ENCODE peak calls at places on chromosomes 3 and 15, in six cellular contexts. J is heart left ventricle, C is left ventricle myocardium inferior, P is HCT116, E is adrenal gland, G is aorta. I is an unnamed sample. For H3K4me1 and H3K36me3, the result is how much of the 10 kb centered on the place peaks cover.

GRCh38 chr15:69338535-69339213 is 40.0 kb downstream of the PAQR5 start:
- DNase-seq in E (no peak), P (peak), J (no peak), G (no peak), C (no peak), I (no peak)

GRCh38 chr15:95249524-95249923 is 1018.2 kb downstream of the MCTP2 start:
- DNase-seq in G (no peak), E (no peak), J (no peak), C (no peak), P (no peak), I (no peak)

GRCh38 chr15:28456476-28457395 is 76.0 kb downstream of the GOLGA8G start:
- DNase-seq in P (no peak), G (peak), C (no peak), E (no peak), J (peak), I (no peak)

GRCh38 chr15:69125236-69125635 is 35.2 kb upstream of the GLCE start:
- DNase-seq in E (no peak), G (no peak), C (no peak), P (no peak), J (no peak), I (no peak)

GRCh38 chr15:89926158-89926557 is 13.4 kb upstream of the ARPIN start:
- DNase-seq in E (no peak), C (no peak), J (no peak), P (no peak), G (no peak), I (no peak)

GRCh38 chr3:33006571-33007286 is 55.3 kb downstream of the CCR4 start:
- DNase-seq in G (no peak), C (no peak), P (no peak), E (no peak), J (no peak), I (no peak)

GRCh38 chr3:186515115-186515514 is 29.1 kb downstream of the CRYGS start:
- DNase-seq in J (no peak), C (no peak), P (no peak), G (no peak), E (no peak), I (no peak)

GRCh38 chr15:51403072-51403878 is 61.8 kb downstream of the GLDN start:
- DNase-seq in P (peak), J (no peak), E (no peak), C (no peak), G (no peak), I (no peak)

GRCh38 chr3:37223084-37223975 is 48.9 kb upstream of the LRRFIP2 start:
- DNase-seq in C (no peak), J (no peak), P (no peak), G (no peak), E (no peak), I (no peak)

GRCh38 chr15:52862657-52863056 is 72.5 kb upstream of the ONECUT1 start:
- DNase-seq in G (no peak), C (no peak), E (no peak), P (no peak), J (no peak), I (no peak)

GRCh38 chr3:64852738-64853137 is 164.9 kb upstream of the ADAMTS9 start:
- DNase-seq in C (no peak), J (no peak), P (no peak), E (no peak), G (no peak), I (no peak)

GRCh38 chr15:44066211-44066827 is 128.8 kb downstream of the FRMD5 start:
- DNase-seq in J (peak), C (no peak), G (no peak), E (peak), P (peak), I (peak)

GRCh38 chr3:139642981-139643380 is 34.8 kb downstream of the NMNAT3 start:
- DNase-seq in G (no peak), J (no peak), E (no peak), C (no peak), P (no peak), I (no peak)

GRCh38 chr15:41774873-41775417 is 661 bp downstream of the MAPKBP1 start:
- DNase-seq in C (no peak), E (no peak), J (no peak), G (no peak), P (no peak), I (no peak)

GRCh38 chr3:106518516-106518915 is 649.7 kb upstream of the CBLB start:
- DNase-seq in G (no peak), C (no peak), P (no peak), E (no peak), J (no peak), I (peak)

GRCh38 chr3:186784820-186785516 is 1.6 kb downstream of the EIF4A2 start:
- DNase-seq in G (no peak), J (no peak), E (no peak), P (no peak), C (no peak), I (no peak)

GRCh38 chr3:30527720-30528119 is 78.7 kb upstream of the TGFBR2 start:
- DNase-seq in G (no peak), E (no peak), C (no peak), P (no peak), J (no peak), I (no peak)

GRCh38 chr3:187616307-187616939 is 53.8 kb downstream of the SST start:
- DNase-seq in P (peak), E (peak), C (no peak), J (no peak), G (no peak), I (peak)

GRCh38 chr3:84974347-84974746 is 15.6 kb downstream of the CADM2 start:
- DNase-seq in J (no peak), E (no peak), C (no peak), P (no peak), G (no peak), I (no peak)

GRCh38 chr3:13234155-13234505 is 160.9 kb upstream of the IQSEC1 start:
- DNase-seq in J (no peak), C (no peak), E (no peak), P (no peak), G (no peak), I (no peak)

GRCh38 chr3:16290007-16290826 is 25.2 kb downstream of the OXNAD1 start:
- DNase-seq in C (no peak), J (peak), E (peak), P (peak), G (no peak), I (peak)

GRCh38 chr3:31562525-31562924 is 29.8 kb downstream of the STT3B start:
- DNase-seq in C (peak), G (no peak), P (no peak), E (no peak), J (no peak), I (no peak)

GRCh38 chr15:69735126-69735525 is 282.5 kb downstream of the RPLP1 start:
- DNase-seq in J (no peak), P (no peak), C (no peak), G (no peak), E (no peak), I (peak)

GRCh38 chr15:85706779-85707518 is 87.8 kb downstream of the KLHL25 start:
- DNase-seq in C (no peak), G (no peak), P (no peak), E (peak), J (peak), I (peak)

GRCh38 chr3:184334470-184335158 is 2.8 kb upstream of the FAM131A start:
- DNase-seq in E (peak), G (no peak), C (no peak), P (no peak), J (peak), I (peak)

GRCh38 chr3:23728651-23729117 is 77.1 kb upstream of the UBE2E1 start:
- DNase-seq in P (no peak), J (no peak), G (no peak), C (no peak), E (no peak), I (peak)

GRCh38 chr3:122085666-122086065 is 30.5 kb downstream of the CD86 start:
- DNase-seq in J (no peak), C (no peak), E (no peak), P (no peak), G (no peak), I (no peak)

GRCh38 chr3:49714728-49715550 is 4.5 kb downstream of the AMIGO3 start:
- DNase-seq in J (no peak), C (no peak), E (no peak), P (no peak), G (peak), I (no peak)

GRCh38 chr15:85786778-85787114 is 8.0 kb downstream of the KLHL25 start:
- DNase-seq in J (no peak), P (no peak), C (no peak), G (no peak), E (no peak), I (no peak)

GRCh38 chr3:32216172-32216783 is 22.2 kb upstream of the CMTM8 start:
- DNase-seq in G (no peak), P (no peak), E (no peak), C (no peak), J (no peak), I (no peak)

GRCh38 chr3:39414421-39414907 is 7.9 kb downstream of the RPSA start:
- DNase-seq in E (no peak), G (no peak), P (no peak), C (no peak), J (no peak), I (no peak)

GRCh38 chr3:62554264-62554799 is 181.0 kb upstream of the FEZF2 start:
- DNase-seq in G (no peak), P (peak), E (no peak), C (no peak), J (no peak), I (no peak)

GRCh38 chr15:59191855-59192237 is 14.8 kb upstream of the LDHAL6B start:
- DNase-seq in P (peak), G (no peak), J (no peak), E (no peak), C (no peak), I (peak)

GRCh38 chr15:52427804-52428203 is 100.9 kb downstream of the MYO5A start:
- DNase-seq in J (no peak), C (peak), E (peak), P (peak), G (no peak), I (no peak)

GRCh38 chr3:24164967-24165366 is 219.9 kb downstream of the NR1D2 start:
- DNase-seq in E (no peak), P (no peak), G (no peak), J (no peak), C (no peak), I (no peak)

GRCh38 chr3:190531406-190531805 is 17.5 kb downstream of the IL1RAP start:
- DNase-seq in C (no peak), G (no peak), E (no peak), J (no peak), P (no peak), I (no peak)

GRCh38 chr3:190532626-190533155 is 18.8 kb downstream of the IL1RAP start:
- DNase-seq in C (no peak), P (no peak), G (no peak), E (no peak), J (no peak), I (no peak)

GRCh38 chr3:190534386-190534785 is 20.5 kb downstream of the IL1RAP start:
- DNase-seq in C (no peak), P (no peak), E (no peak), J (no peak), G (no peak), I (no peak)

GRCh38 chr3:190534986-190535385 is 21.1 kb downstream of the IL1RAP start:
- DNase-seq in J (no peak), E (no peak), P (no peak), C (no peak), G (no peak), I (no peak)

GRCh38 chr3:190533511-190534282 is 19.8 kb downstream of the IL1RAP start:
- DNase-seq in E (peak), G (peak), P (no peak), J (peak), C (peak), I (peak)
- H3K4me1 ChIP-seq in E (under half), G (under half), P (under half), J (under half), C (under half), I (under half)

GRCh38 chr3:128725547-128725931 is 444 bp upstream of the RAB7A start:
- DNase-seq in C (no peak), G (no peak), E (no peak), J (no peak), P (no peak), I (no peak)
- H3K36me3 ChIP-seq in C (under half), G (under half), E (under half), J (under half), P (under half), I (under half)

DNA sequence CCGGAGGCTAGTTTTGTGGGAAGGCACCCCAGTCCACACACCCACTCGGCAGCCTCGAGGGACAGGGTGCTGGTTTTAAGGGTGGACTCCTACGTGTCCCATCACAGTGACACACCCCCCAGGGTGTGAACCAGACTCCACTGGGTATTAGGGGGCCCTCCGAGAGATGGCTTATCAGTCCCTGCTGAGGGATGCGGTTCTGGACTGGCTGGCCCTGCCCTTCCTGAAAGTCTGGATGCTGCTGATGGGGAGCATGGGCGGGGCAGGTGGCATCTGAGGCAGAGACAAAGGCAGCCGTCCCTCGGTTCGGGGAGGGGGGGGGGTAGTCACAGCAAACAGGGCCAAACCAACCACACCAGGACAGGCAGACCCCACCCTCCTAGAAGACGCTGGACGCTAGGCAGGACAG is 939 bp upstream of the ULK3 start:
- DNase-seq in G (peak), C (no peak), P (no peak), E (no peak), J (no peak), I (no peak)
- H3K4me1 ChIP-seq in G (under half), C (under half), P (under half), E (under half), J (under half), I (under half)

GRCh38 chr3:170108955-170109354 is 71.2 kb downstream of the GPR160 start:
- DNase-seq in G (no peak), J (no peak), C (no peak), E (no peak), P (no peak), I (no peak)

GRCh38 chr3:170111147-170111771 is 70.3 kb downstream of the PHC3 start:
- DNase-seq in C (no peak), J (no peak), G (no peak), E (no peak), P (no peak), I (no peak)

GRCh38 chr3:170109579-170110293 is 71.8 kb downstream of the PHC3 start:
- DNase-seq in E (no peak), P (no peak), C (no peak), G (no peak), J (no peak), I (no peak)

GRCh38 chr3:170102421-170102820 is 64.6 kb downstream of the GPR160 start:
- DNase-seq in G (no peak), C (no peak), P (no peak), J (no peak), E (no peak), I (no peak)

DNA sequence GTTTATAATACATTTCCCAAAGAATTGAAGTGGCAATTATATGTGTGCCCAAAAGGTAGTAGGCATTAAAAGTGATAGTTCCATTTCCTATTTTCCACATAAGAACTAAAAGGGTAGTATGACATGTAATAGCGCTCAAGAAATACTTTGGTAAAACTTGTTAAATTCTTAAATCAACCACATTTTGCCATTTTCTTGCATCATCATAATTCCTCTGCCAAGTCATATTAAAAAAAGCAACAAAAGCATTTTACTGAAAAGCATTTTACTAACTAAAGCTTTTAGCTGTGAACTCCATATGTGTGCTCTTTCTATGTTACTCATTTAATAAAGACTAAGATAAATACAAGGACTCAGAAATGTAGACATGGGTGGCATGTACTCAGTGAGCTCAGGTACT is 70.1 kb downstream of the GPR160 start:
- DNase-seq in C (no peak), P (no peak), G (no peak), E (no peak), J (no peak), I (no peak)
- H3K36me3 ChIP-seq in C (half or more), P (under half), G (under half), E (under half), J (half or more), I (half or more)

GRCh38 chr3:149151843-149152242 is 22.4 kb downstream of the HPS3 start:
- DNase-seq in E (no peak), G (no peak), P (no peak), J (no peak), C (no peak), I (peak)

GRCh38 chr3:149153402-149153801 is 24.0 kb downstream of the HPS3 start:
- DNase-seq in G (no peak), P (no peak), C (no peak), J (no peak), E (no peak), I (no peak)

GRCh38 chr3:149145926-149146325 is 16.5 kb downstream of the HPS3 start:
- DNase-seq in E (no peak), C (no peak), P (no peak), G (no peak), J (no peak), I (no peak)

GRCh38 chr3:149152420-149152819 is 23.0 kb downstream of the HPS3 start:
- DNase-seq in G (no peak), P (no peak), C (no peak), J (no peak), E (no peak), I (no peak)

DNA sequence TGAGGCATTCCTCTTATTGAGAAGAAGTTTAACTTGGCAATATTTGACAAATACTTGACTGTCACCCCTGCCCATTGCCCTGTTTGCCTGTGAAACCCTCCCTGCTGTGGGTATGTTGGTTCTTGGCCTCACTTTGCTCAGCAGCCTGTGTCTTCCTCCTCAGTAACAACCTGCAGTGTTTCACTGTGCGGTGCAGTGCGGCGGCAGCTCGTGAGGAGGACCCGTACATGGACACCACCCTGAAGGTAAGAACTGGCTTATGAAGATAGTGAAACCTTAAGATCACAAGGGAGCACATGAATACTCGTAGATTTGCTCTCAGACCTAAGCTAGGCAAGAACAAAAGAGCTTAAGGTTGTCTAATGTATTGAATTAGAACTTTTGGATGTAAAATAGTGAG is 21.0 kb downstream of the HPS3 start:
- DNase-seq in J (no peak), C (no peak), P (no peak), G (no peak), E (no peak), I (no peak)
- H3K4me1 ChIP-seq in J (under half), C (under half), P (under half), G (under half), E (under half), I (under half)

GRCh38 chr15:65008989-65009388 is 19.3 kb upstream of the SPG21 start:
- DNase-seq in P (no peak), C (no peak), E (no peak), J (no peak), G (no peak), I (no peak)
- H3K36me3 ChIP-seq in P (under half), C (under half), E (under half), J (under half), G (under half), I (under half)